ENCODE peak calls at places on chromosomes 11 and 22, in five cellular contexts. L, C, V, T and D are unnamed samples.

GRCh38 chr22:48179571-48180546 is 1417.4 kb downstream of the TBC1D22A start:
- DNase-seq in L (no peak), C (no peak), V (no peak), T (no peak), D (no peak)

GRCh38 chr11:61777234-61778090 is 14.9 kb downstream of the TMEM258 start:
- DNase-seq in L (no peak), C (no peak), V (peak), T (peak), D (peak)

GRCh38 chr22:36563898-36564297 is 34.9 kb upstream of the EIF3D start:
- DNase-seq in L (no peak), C (no peak), V (no peak), T (no peak), D (no peak)

GRCh38 chr22:27105142-27106025 is 448.0 kb downstream of the MIAT start:
- DNase-seq in L (peak), C (no peak), V (no peak), T (no peak), D (peak)

GRCh38 chr11:19595840-19596751 is 116.5 kb upstream of the NAV2 start:
- DNase-seq in L (peak), C (no peak), V (no peak), T (no peak), D (peak)

GRCh38 chr22:36413022-36413770 is 25.4 kb upstream of the MYH9 start:
- DNase-seq in L (no peak), C (no peak), V (no peak), T (no peak), D (peak)

GRCh38 chr11:76714493-76714892 is 43.9 kb upstream of the LRRC32 start:
- DNase-seq in L (no peak), C (no peak), V (no peak), T (no peak), D (no peak)

GRCh38 chr11:2864890-2865289 is 20.7 kb downstream of the CDKN1C start:
- DNase-seq in L (no peak), C (no peak), V (no peak), T (no peak), D (no peak)

GRCh38 chr22:25759825-25760231 is 17.8 kb downstream of the MYO18B start:
- DNase-seq in L (no peak), C (no peak), V (no peak), T (no peak), D (no peak)

GRCh38 chr11:73810637-73811036 is 23.0 kb downstream of the MRPL48 start:
- DNase-seq in L (no peak), C (no peak), V (no peak), T (no peak), D (no peak)

GRCh38 chr22:37892566-37893338 is 13.3 kb upstream of the MICALL1 start:
- DNase-seq in L (peak), C (no peak), V (no peak), T (no peak), D (peak)

GRCh38 chr11:17651061-17651460 is 68.3 kb upstream of the MYOD1 start:
- DNase-seq in L (no peak), C (no peak), V (no peak), T (no peak), D (no peak)